ENCODE peak calls at places on chromosome 19, in nine cellular contexts. N, W, O, E, K, Q, Z, C and X are unnamed samples.

GRCh38 chr19:39335168-39335567 is 675 bp downstream of the GMFG start:
- DNase-seq in N (no peak), W (no peak), O (no peak), E (no peak), K (no peak), Q (no peak), Z (no peak), C (no peak), X (no peak)

GRCh38 chr19:27846944-27847343 is 1366.0 kb downstream of the UQCRFS1 start:
- DNase-seq in N (no peak), W (no peak), O (no peak), E (no peak), K (no peak), Q (no peak), Z (no peak), C (no peak), X (no peak)

GRCh38 chr19:29771708-29772415 is 39.9 kb upstream of the CCNE1 start:
- DNase-seq in N (peak; percentile 83), W (no peak), O (peak; percentile 65), E (no peak), K (peak; percentile 37), Q (peak; percentile 28), Z (peak; percentile 69), C (peak; percentile 97), X (no peak)

GRCh38 chr19:13492128-13492527 is 14.2 kb downstream of the CACNA1A start:
- DNase-seq in N (no peak), W (no peak), O (no peak), E (no peak), K (peak; percentile 93), Q (no peak), Z (no peak), C (no peak), X (no peak)

GRCh38 chr19:12838182-12838890 is at the start of gene MAST1:
- DNase-seq in N (no peak), W (no peak), O (peak; percentile 15), E (no peak), K (no peak), Q (no peak), Z (peak; percentile 21), C (no peak), X (no peak)

GRCh38 chr19:45768644-45769053 is 403 bp downstream of the SIX5 start:
- DNase-seq in N (no peak), W (no peak), O (peak; percentile 50), E (no peak), K (peak; percentile 41), Q (peak; percentile 63), Z (peak; percentile 81), C (peak; percentile 65), X (peak; percentile 61)

GRCh38 chr19:57191141-57192063 is at the start of gene ZNF264:
- DNase-seq in N (peak; percentile 95), W (no peak), O (peak; percentile 90), E (peak; percentile 54), K (peak; percentile 85), Q (peak; percentile 95), Z (peak; percentile 86), C (peak; percentile 77), X (peak; percentile 97)

GRCh38 chr19:27764186-27764804 is 1448.7 kb downstream of the UQCRFS1 start:
- DNase-seq in N (no peak), W (no peak), O (no peak), E (no peak), K (no peak), Q (no peak), Z (no peak), C (no peak), X (no peak)

GRCh38 chr19:58572818-58573657 is at the start of gene MZF1:
- DNase-seq in N (peak; percentile 100), W (peak; percentile 99), O (peak; percentile 100), E (peak; percentile 100), K (peak; percentile 100), Q (peak; percentile 99), Z (peak; percentile 100), C (peak; percentile 100), X (peak; percentile 100)

GRCh38 chr19:56877069-56877715 is 36.7 kb upstream of the PEG3 start:
- DNase-seq in N (peak; percentile 23), W (no peak), O (no peak), E (no peak), K (no peak), Q (no peak), Z (no peak), C (no peak), X (no peak)

GRCh38 chr19:3320354-3320670 is 46.1 kb upstream of the NFIC start:
- DNase-seq in N (no peak), W (no peak), O (no peak), E (no peak), K (no peak), Q (no peak), Z (no peak), C (no peak), X (no peak)

GRCh38 chr19:14517840-14518505 is at the start of gene DNAJB1:
- DNase-seq in N (peak; percentile 85), W (peak; percentile 69), O (peak; percentile 82), E (no peak), K (peak; percentile 64), Q (peak; percentile 86), Z (peak; percentile 92), C (peak; percentile 75), X (peak; percentile 88)

GRCh38 chr19:7982651-7983099 is 22.8 kb downstream of the ELAVL1 start:
- DNase-seq in N (peak; percentile 80), W (no peak), O (no peak), E (no peak), K (no peak), Q (no peak), Z (no peak), C (no peak), X (no peak)

GRCh38 chr19:6062274-6062673 is 48.0 kb downstream of the RFX2 start:
- DNase-seq in N (peak; percentile 84), W (no peak), O (no peak), E (peak; percentile 52), K (no peak), Q (no peak), Z (no peak), C (no peak), X (peak; percentile 69)

GRCh38 chr19:42246143-42246868 is 3.9 kb upstream of the GSK3A start:
- DNase-seq in N (peak; percentile 95), W (no peak), O (peak; percentile 42), E (peak; percentile 55), K (peak; percentile 83), Q (peak; percentile 75), Z (peak; percentile 87), C (peak; percentile 94), X (peak; percentile 82)
- H3K27ac ChIP-seq in N (peak overlapping the region; percentile 24), W (peak overlapping the region; percentile 30), O (no peak overlapping the region), E (peak overlapping the region; percentile 95), K (peak overlapping the region; percentile 24), Q (peak overlapping the region; percentile 93), Z (peak overlapping the region; percentile 48), C (peak overlapping the region; percentile 0), X (peak overlapping the region; percentile 47)

GRCh38 chr19:11190501-11190900 is 6.8 kb downstream of the KANK2 start:
- DNase-seq in N (no peak), W (no peak), O (no peak), E (no peak), K (no peak), Q (no peak), Z (no peak), C (no peak), X (no peak)
- H3K27ac ChIP-seq in N (no peak overlapping the region), W (no peak overlapping the region), O (peak overlapping the region; percentile 5), E (peak overlapping the region; percentile 89), K (peak overlapping the region; percentile 23), Q (peak overlapping the region; percentile 95), Z (peak overlapping the region; percentile 85), C (no peak overlapping the region), X (peak overlapping the region; percentile 81)

GRCh38 chr19:10316229-10317044 is 622 bp upstream of the FDX2 start:
- DNase-seq in N (peak; percentile 57), W (no peak), O (peak; percentile 10), E (no peak), K (no peak), Q (no peak), Z (no peak), C (no peak), X (no peak)
- H3K27ac ChIP-seq in N (no peak overlapping the region), W (peak overlapping the region; percentile 53), O (no peak overlapping the region), E (no peak overlapping the region), K (no peak overlapping the region), Q (peak overlapping the region; percentile 72), Z (no peak overlapping the region), C (peak overlapping the region; percentile 87), X (peak overlapping the region; percentile 24)

GRCh38 chr19:18417250-18418033 is 1.8 kb upstream of the SSBP4 start:
- DNase-seq in N (peak; percentile 78), W (no peak), O (peak; percentile 50), E (no peak), K (peak; percentile 73), Q (peak; percentile 88), Z (peak; percentile 93), C (no peak), X (peak; percentile 92)

GRCh38 chr19:18419195-18419698 is at the start of gene SSBP4:
- DNase-seq in N (peak; percentile 81), W (no peak), O (peak; percentile 70), E (no peak), K (peak; percentile 70), Q (peak; percentile 81), Z (peak; percentile 82), C (no peak), X (peak; percentile 81)

GRCh38 chr19:18416778-18417249 is 2.4 kb upstream of the SSBP4 start:
- DNase-seq in N (peak; percentile 93), W (no peak), O (peak; percentile 71), E (peak; percentile 82), K (peak; percentile 78), Q (peak; percentile 94), Z (peak; percentile 97), C (no peak), X (peak; percentile 95)

GRCh38 chr19:18418725-18419194 is 438 bp upstream of the SSBP4 start:
- DNase-seq in N (peak; percentile 82), W (no peak), O (peak; percentile 44), E (no peak), K (no peak), Q (no peak), Z (peak; percentile 68), C (no peak), X (peak; percentile 53)

GRCh38 chr19:18418034-18418724 is 1.0 kb upstream of the SSBP4 start:
- DNase-seq in N (peak; percentile 78), W (no peak), O (no peak), E (no peak), K (no peak), Q (no peak), Z (no peak), C (no peak), X (no peak)
- H3K27ac ChIP-seq in N (no peak overlapping the region), W (no peak overlapping the region), O (peak overlapping the region; percentile 87), E (peak overlapping the region; percentile 96), K (peak overlapping the region; percentile 90), Q (peak overlapping the region; percentile 99), Z (peak overlapping the region; percentile 84), C (peak overlapping the region; percentile 96), X (peak overlapping the region; percentile 100)